ENCODE peak calls at places on chromosomes 12 and 14, in seven cellular contexts. H, Z, O, B, L, A and N are unnamed samples.

GRCh38 chr14:94341654-94342333 is 18.7 kb upstream of the SERPINA6 start:
- DNase-seq in L (no peak), Z (no peak), A (no peak), B (no peak), O (no peak), H (no peak), N (no peak)

GRCh38 chr12:96811083-96811482 is 96.0 kb upstream of the NEDD1 start:
- DNase-seq in A (no peak), L (no peak), B (no peak), O (peak; percentile 33), H (no peak), Z (no peak), N (no peak)

GRCh38 chr12:81257952-81258551 is 180.2 kb downstream of the ACSS3 start:
- DNase-seq in Z (no peak), L (no peak), A (peak; percentile 28), O (no peak), B (no peak), H (no peak), N (no peak)

GRCh38 chr12:117968826-117969659 is at the start of gene KSR2:
- DNase-seq in Z (no peak), B (peak; percentile 89), L (peak; percentile 82), A (peak; percentile 81), O (no peak), H (no peak), N (no peak)

GRCh38 chr14:92651793-92652382 is 96.5 kb downstream of the LGMN start:
- DNase-seq in H (peak; percentile 53), L (peak; percentile 44), A (no peak), O (no peak), B (no peak), Z (peak; percentile 54), N (peak; percentile 53)

GRCh38 chr12:879641-880040 is 69.9 kb downstream of the RAD52 start:
- DNase-seq in Z (no peak), B (no peak), H (no peak), L (no peak), A (no peak), O (peak; percentile 48), N (peak; percentile 75)

GRCh38 chr12:22792198-22792597 is 167.2 kb downstream of the ETNK1 start:
- DNase-seq in O (no peak), A (no peak), L (no peak), Z (no peak), H (no peak), B (no peak), N (no peak)

GRCh38 chr12:71174825-71175224 is 17.0 kb upstream of the TSPAN8 start:
- DNase-seq in B (no peak), H (no peak), O (no peak), A (no peak), L (no peak), Z (no peak), N (no peak)

GRCh38 chr14:71754422-71755095 is 177.7 kb upstream of the RGS6 start:
- DNase-seq in B (no peak), O (no peak), L (no peak), H (no peak), Z (no peak), A (peak; percentile 7), N (no peak)

GRCh38 chr14:62897057-62897456 is 148.2 kb downstream of the KCNH5 start:
- DNase-seq in H (no peak), A (no peak), B (no peak), L (no peak), O (no peak), Z (no peak), N (no peak)

GRCh38 chr12:19915392-19916192 is 452.7 kb upstream of the PDE3A start:
- DNase-seq in B (no peak), H (no peak), A (peak; percentile 8), Z (no peak), L (no peak), O (no peak), N (no peak)

GRCh38 chr12:52186135-52186840 is 5.5 kb downstream of the KRT80 start:
- DNase-seq in A (no peak), L (no peak), H (no peak), Z (no peak), O (no peak), B (no peak), N (no peak)

GRCh38 chr12:57836442-57837375 is 9.8 kb downstream of the CTDSP2 start:
- DNase-seq in B (peak; percentile 49), O (no peak), L (peak; percentile 63), Z (no peak), A (no peak), H (peak; percentile 82), N (no peak)

GRCh38 chr12:69886101-69886500 is 61.1 kb downstream of the MYRFL start:
- DNase-seq in H (no peak), B (no peak), A (no peak), O (no peak), L (no peak), Z (no peak), N (no peak)

GRCh38 chr12:124725099-124725498 is 138.6 kb downstream of the SCARB1 start:
- DNase-seq in O (no peak), Z (no peak), B (no peak), A (no peak), L (no peak), H (no peak), N (no peak)

GRCh38 chr12:57515934-57516541 is 4.3 kb downstream of the DDIT3 start:
- DNase-seq in O (no peak), Z (no peak), L (no peak), H (no peak), B (no peak), A (no peak), N (no peak)

GRCh38 chr12:47794679-47795078 is 21.6 kb downstream of the SLC48A1 start:
- DNase-seq in L (no peak), H (no peak), A (no peak), O (no peak), B (no peak), Z (no peak), N (no peak)

GRCh38 chr12:57726151-57726883 is 12.2 kb downstream of the AGAP2 start:
- DNase-seq in O (peak; percentile 38), H (peak; percentile 80), Z (no peak), B (peak; percentile 88), A (peak; percentile 72), L (peak; percentile 74), N (peak; percentile 51)

GRCh38 chr12:95723693-95724384 is 66.7 kb downstream of the NTN4 start:
- DNase-seq in A (no peak), Z (no peak), B (no peak), H (no peak), O (no peak), L (no peak), N (no peak)

GRCh38 chr14:59969319-59969718 is 49.4 kb downstream of the LRRC9 start:
- DNase-seq in B (no peak), L (no peak), A (no peak), H (no peak), O (no peak), Z (no peak), N (no peak)

GRCh38 chr12:31118831-31119530 is 45.3 kb downstream of the DDX11 start:
- DNase-seq in A (peak; percentile 12), L (peak; percentile 45), H (no peak), Z (no peak), O (no peak), B (no peak), N (no peak)
- H3K27ac ChIP-seq in A (no peak overlapping the region), L (no peak overlapping the region), H (no peak overlapping the region), Z (no peak overlapping the region), O (no peak overlapping the region), B (no peak overlapping the region), N (no peak overlapping the region)

DNA sequence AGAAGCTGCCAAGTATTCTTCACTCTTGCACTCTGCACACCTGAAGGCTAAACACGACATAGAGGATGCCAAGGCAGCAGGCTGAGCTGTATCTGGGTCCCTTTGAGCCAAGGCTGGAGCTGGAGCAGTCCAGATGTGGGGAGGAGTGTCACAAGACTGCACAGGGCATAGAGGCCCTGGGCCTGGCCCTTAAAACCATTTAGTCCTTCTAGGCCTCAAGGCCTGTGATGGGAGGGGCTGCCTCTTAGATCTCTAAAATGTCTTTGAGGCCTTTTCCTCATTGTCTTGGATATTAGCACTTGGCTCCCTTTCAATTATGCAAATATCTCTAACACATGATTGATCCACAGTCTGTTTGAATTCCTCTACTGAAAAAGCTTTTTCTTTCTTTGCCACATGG is 28.0 kb upstream of the C14orf132 start:
- DNase-seq in A (no peak), O (no peak), L (no peak), B (no peak), Z (no peak), H (no peak), N (no peak)
- H3K4me3 ChIP-seq in A (no peak overlapping the region), O (no peak overlapping the region), L (no peak overlapping the region), B (no peak overlapping the region), Z (no peak overlapping the region), H (no peak overlapping the region), N (no peak overlapping the region)

GRCh38 chr12:104681012-104681690 is 224.4 kb downstream of the CHST11 start:
- DNase-seq in O (no peak), L (no peak), Z (no peak), A (no peak), B (no peak), H (no peak), N (no peak)

GRCh38 chr12:104684884-104685283 is 228.1 kb downstream of the CHST11 start:
- DNase-seq in L (no peak), H (no peak), B (no peak), Z (no peak), A (no peak), O (no peak), N (no peak)

GRCh38 chr12:104682790-104683279 is 226.1 kb downstream of the CHST11 start:
- DNase-seq in B (no peak), O (no peak), Z (peak; percentile 75), A (no peak), L (no peak), H (no peak), N (no peak)

GRCh38 chr12:104686196-104686595 is 229.4 kb downstream of the CHST11 start:
- DNase-seq in O (no peak), A (no peak), L (no peak), B (no peak), Z (no peak), H (no peak), N (no peak)

DNA sequence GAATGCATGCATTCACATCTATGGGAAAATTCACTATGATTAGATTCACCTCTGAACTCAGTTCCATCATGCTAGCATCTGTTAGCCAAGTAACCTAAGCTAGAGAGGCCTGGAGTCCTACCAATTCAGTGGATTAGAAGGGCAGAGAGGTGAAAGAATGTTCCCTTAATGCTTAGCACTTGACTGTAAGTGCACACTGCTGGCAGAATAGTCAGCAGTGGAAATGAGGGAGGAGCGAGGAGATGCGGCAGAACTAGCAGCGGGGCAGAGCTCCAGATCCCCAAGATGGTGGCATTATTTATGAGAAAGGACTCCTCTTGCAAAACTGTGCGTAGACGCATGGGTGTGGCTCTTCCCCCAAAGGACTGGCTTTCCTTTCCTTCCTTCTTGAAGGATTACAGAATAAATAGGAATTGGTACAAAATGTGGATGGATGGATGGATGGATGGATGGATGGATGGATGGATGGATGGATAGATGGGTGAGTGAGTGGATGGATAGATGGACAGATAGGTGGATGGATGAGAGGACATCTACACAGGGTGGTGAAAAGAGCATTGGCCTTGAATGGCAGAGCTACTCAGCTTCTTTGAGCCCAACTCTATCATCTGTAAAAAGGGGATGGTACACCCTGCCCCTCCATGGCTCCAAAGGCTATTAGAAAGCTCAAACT is 227.2 kb downstream of the CHST11 start:
- DNase-seq in O (no peak), Z (no peak), H (no peak), L (no peak), A (no peak), B (no peak), N (no peak)
- H3K4me1 ChIP-seq in O (peaks cover 7% of the 10 kb centered on the region), Z (peaks cover 78% of the 10 kb centered on the region), H (peaks cover 21% of the 10 kb centered on the region), L (peaks cover 13% of the 10 kb centered on the region), A (peaks cover 3% of the 10 kb centered on the region), B (no peaks in the 10 kb centered on the region), N (no peaks in the 10 kb centered on the region)

GRCh38 chr12:121033625-121034349 is 5.3 kb downstream of the OASL start:
- DNase-seq in B (no peak), L (peak; percentile 38), H (no peak), A (peak; percentile 39), O (no peak), Z (peak; percentile 82), N (no peak)
- H3K27ac ChIP-seq in B (no peak overlapping the region), L (peak overlapping the region; percentile 80), H (no peak overlapping the region), A (peak overlapping the region; percentile 4), O (peak overlapping the region; percentile 11), Z (peak overlapping the region; percentile 66), N (no peak overlapping the region)

GRCh38 chr12:14960548-14961465 is 594 bp downstream of the ARHGDIB start:
- DNase-seq in Z (peak; percentile 77), L (no peak), O (peak; percentile 57), B (no peak), H (peak; percentile 42), A (no peak), N (no peak)
- H3K4me3 ChIP-seq in Z (peak overlapping the region; percentile 94), L (peak overlapping the region; percentile 18), O (peak overlapping the region; percentile 83), B (no peak overlapping the region), H (peak overlapping the region; percentile 46), A (no peak overlapping the region), N (peak overlapping the region; percentile 36)